ENCODE peak calls at places on chromosomes 12 and 14, in five cellular contexts. One of them, this sample, is unnamed.

GRCh38 chr12:56160160-56160763 is 2.1 kb downstream of the MYL6 start:
- DNase-seq in activated CD8-positive, alpha-beta T cell treated with anti-CD3 and anti-CD28 coated beads, Interleukin-2, amount 10 ng/mL, durations not matched to agents 7 days and 5 days: peak
- DNase-seq in left ventricle myocardium superior: peak
- DNase-seq in ureter: no peak
- DNase-seq in lower lobe of right lung: no peak
- DNase-seq in this sample: no peak

GRCh38 chr12:2654741-2655140 is 140.0 kb upstream of the FKBP4 start:
- DNase-seq in left ventricle myocardium superior: no peak
- DNase-seq in lower lobe of right lung: no peak
- DNase-seq in ureter: no peak
- DNase-seq in activated CD8-positive, alpha-beta T cell treated with anti-CD3 and anti-CD28 coated beads, Interleukin-2, amount 10 ng/mL, durations not matched to agents 7 days and 5 days: no peak
- DNase-seq in this sample: no peak

GRCh38 chr14:90509403-90509802 is 112.6 kb downstream of the CALM1 start:
- DNase-seq in ureter: no peak
- DNase-seq in left ventricle myocardium superior: no peak
- DNase-seq in activated CD8-positive, alpha-beta T cell treated with anti-CD3 and anti-CD28 coated beads, Interleukin-2, amount 10 ng/mL, durations not matched to agents 7 days and 5 days: no peak
- DNase-seq in lower lobe of right lung: no peak
- DNase-seq in this sample: no peak

GRCh38 chr14:73613046-73613383 is 698 bp downstream of the ACOT6 start:
- DNase-seq in left ventricle myocardium superior: no peak
- DNase-seq in ureter: no peak
- DNase-seq in activated CD8-positive, alpha-beta T cell treated with anti-CD3 and anti-CD28 coated beads, Interleukin-2, amount 10 ng/mL, durations not matched to agents 7 days and 5 days: no peak
- DNase-seq in lower lobe of right lung: no peak
- DNase-seq in this sample: no peak

GRCh38 chr12:132186857-132187620 is 42.8 kb downstream of the NOC4L start:
- DNase-seq in activated CD8-positive, alpha-beta T cell treated with anti-CD3 and anti-CD28 coated beads, Interleukin-2, amount 10 ng/mL, durations not matched to agents 7 days and 5 days: peak
- DNase-seq in lower lobe of right lung: no peak
- DNase-seq in ureter: no peak
- DNase-seq in left ventricle myocardium superior: no peak
- DNase-seq in this sample: no peak

GRCh38 chr12:116222358-116222757 is 55.1 kb downstream of the MED13L start:
- DNase-seq in lower lobe of right lung: no peak
- DNase-seq in activated CD8-positive, alpha-beta T cell treated with anti-CD3 and anti-CD28 coated beads, Interleukin-2, amount 10 ng/mL, durations not matched to agents 7 days and 5 days: no peak
- DNase-seq in ureter: peak
- DNase-seq in left ventricle myocardium superior: no peak
- DNase-seq in this sample: peak

GRCh38 chr12:56450241-56450640 is 1.0 kb upstream of the TIMELESS start:
- DNase-seq in left ventricle myocardium superior: no peak
- DNase-seq in ureter: no peak
- DNase-seq in activated CD8-positive, alpha-beta T cell treated with anti-CD3 and anti-CD28 coated beads, Interleukin-2, amount 10 ng/mL, durations not matched to agents 7 days and 5 days: no peak
- DNase-seq in lower lobe of right lung: no peak
- DNase-seq in this sample: no peak

GRCh38 chr12:56593909-56594621 is 36.1 kb downstream of the BAZ2A start:
- DNase-seq in activated CD8-positive, alpha-beta T cell treated with anti-CD3 and anti-CD28 coated beads, Interleukin-2, amount 10 ng/mL, durations not matched to agents 7 days and 5 days: peak
- DNase-seq in lower lobe of right lung: no peak
- DNase-seq in left ventricle myocardium superior: peak
- DNase-seq in ureter: no peak
- DNase-seq in this sample: no peak

GRCh38 chr12:6640497-6640896 is 4.7 kb upstream of the LPAR5 start:
- DNase-seq in ureter: no peak
- DNase-seq in left ventricle myocardium superior: no peak
- DNase-seq in activated CD8-positive, alpha-beta T cell treated with anti-CD3 and anti-CD28 coated beads, Interleukin-2, amount 10 ng/mL, durations not matched to agents 7 days and 5 days: no peak
- DNase-seq in lower lobe of right lung: no peak
- DNase-seq in this sample: no peak

GRCh38 chr12:15122349-15122748 is 98.9 kb downstream of the RERG start:
- DNase-seq in lower lobe of right lung: no peak
- DNase-seq in activated CD8-positive, alpha-beta T cell treated with anti-CD3 and anti-CD28 coated beads, Interleukin-2, amount 10 ng/mL, durations not matched to agents 7 days and 5 days: no peak
- DNase-seq in left ventricle myocardium superior: no peak
- DNase-seq in ureter: no peak
- DNase-seq in this sample: no peak

GRCh38 chr12:13444076-13444475 is 247.6 kb downstream of the EMP1 start:
- DNase-seq in activated CD8-positive, alpha-beta T cell treated with anti-CD3 and anti-CD28 coated beads, Interleukin-2, amount 10 ng/mL, durations not matched to agents 7 days and 5 days: no peak
- DNase-seq in left ventricle myocardium superior: no peak
- DNase-seq in lower lobe of right lung: no peak
- DNase-seq in ureter: no peak
- DNase-seq in this sample: no peak

GRCh38 chr12:94099191-94099983 is 49.0 kb upstream of the PLXNC1 start:
- DNase-seq in ureter: no peak
- DNase-seq in left ventricle myocardium superior: no peak
- DNase-seq in activated CD8-positive, alpha-beta T cell treated with anti-CD3 and anti-CD28 coated beads, Interleukin-2, amount 10 ng/mL, durations not matched to agents 7 days and 5 days: no peak
- DNase-seq in lower lobe of right lung: no peak
- DNase-seq in this sample: no peak

GRCh38 chr14:31770271-31770670 is 209.1 kb downstream of the NUBPL start:
- DNase-seq in activated CD8-positive, alpha-beta T cell treated with anti-CD3 and anti-CD28 coated beads, Interleukin-2, amount 10 ng/mL, durations not matched to agents 7 days and 5 days: no peak
- DNase-seq in ureter: no peak
- DNase-seq in lower lobe of right lung: no peak
- DNase-seq in left ventricle myocardium superior: no peak
- DNase-seq in this sample: no peak

GRCh38 chr12:11840350-11840749 is 190.9 kb downstream of the ETV6 start:
- DNase-seq in left ventricle myocardium superior: no peak
- DNase-seq in activated CD8-positive, alpha-beta T cell treated with anti-CD3 and anti-CD28 coated beads, Interleukin-2, amount 10 ng/mL, durations not matched to agents 7 days and 5 days: no peak
- DNase-seq in ureter: no peak
- DNase-seq in lower lobe of right lung: no peak
- DNase-seq in this sample: no peak